ENCODE peak calls at places on chromosomes 13 and 19, in six cellular contexts. E, A, Q, Z, F and R are unnamed samples.

GRCh38 chr13:49731766-49732165 is 40.5 kb upstream of the EBPL start:
- DNase-seq in Q (peak; percentile 38), A (no peak), F (peak; percentile 66), E (peak; percentile 85), Z (peak; percentile 68), R (no peak)

GRCh38 chr19:38989066-38989605 is 13.6 kb upstream of the FBXO17 start:
- DNase-seq in Z (no peak), Q (no peak), F (no peak), E (peak; percentile 21), A (no peak), R (no peak)

GRCh38 chr13:100728201-100728600 is 53.6 kb upstream of the TMTC4 start:
- DNase-seq in F (no peak), Q (no peak), Z (no peak), A (no peak), E (no peak), R (no peak)

GRCh38 chr13:94542917-94543316 is 53.0 kb downstream of the TGDS start:
- DNase-seq in Q (no peak), F (no peak), Z (no peak), A (no peak), E (no peak), R (no peak)

GRCh38 chr13:25267715-25268114 is 19.6 kb downstream of the MTMR6 start:
- DNase-seq in Z (no peak), Q (no peak), A (no peak), F (peak; percentile 50), E (peak; percentile 62), R (no peak)

GRCh38 chr19:41859618-41860418 is at the start of gene RPS19:
- DNase-seq in F (peak; percentile 99), E (peak; percentile 99), A (peak; percentile 98), Q (peak; percentile 96), Z (peak; percentile 95), R (peak; percentile 86)

GRCh38 chr19:2478756-2479555 is 3.0 kb downstream of the GADD45B start:
- DNase-seq in Q (no peak), Z (peak; percentile 62), F (peak; percentile 82), E (peak; percentile 86), A (peak; percentile 53), R (no peak)

GRCh38 chr19:58154287-58154678 is 3.7 kb upstream of the ZNF329 start:
- DNase-seq in A (no peak), Z (peak; percentile 16), F (peak; percentile 57), E (peak; percentile 64), Q (no peak), R (no peak)

GRCh38 chr19:42596391-42597071 is 1.8 kb upstream of the CEACAM8 start:
- DNase-seq in E (peak; percentile 22), Q (no peak), Z (no peak), F (peak; percentile 20), A (no peak), R (no peak)

GRCh38 chr13:79775830-79776229 is 294.9 kb downstream of the NDFIP2 start:
- DNase-seq in Z (peak; percentile 77), Q (peak; percentile 47), F (peak; percentile 90), A (no peak), E (peak; percentile 90), R (no peak)

GRCh38 chr19:35253316-35254286 is 4.8 kb downstream of the LSR start:
- DNase-seq in Z (no peak), A (no peak), F (no peak), Q (no peak), E (no peak), R (no peak)

GRCh38 chr13:107367258-107367657 is 799.3 kb upstream of the ARGLU1 start:
- DNase-seq in F (peak; percentile 30), Z (no peak), Q (no peak), E (no peak), A (no peak), R (peak; percentile 41)

GRCh38 chr19:57688011-57688763 is 6.4 kb downstream of the ZNF551 start:
- DNase-seq in A (no peak), Z (no peak), E (no peak), Q (no peak), F (no peak), R (no peak)

GRCh38 chr19:10010247-10010691 is at the start of gene COL5A3:
- DNase-seq in E (peak; percentile 18), F (peak; percentile 60), Z (no peak), A (peak; percentile 43), Q (no peak), R (no peak)

GRCh38 chr13:98252931-98253470 is 75.9 kb upstream of the RNF113B start:
- DNase-seq in A (no peak), E (peak; percentile 78), Q (no peak), Z (peak; percentile 91), F (peak; percentile 59), R (no peak)

GRCh38 chr19:35155981-35156672 is 1.6 kb downstream of the FXYD5 start:
- DNase-seq in A (no peak), F (no peak), Z (no peak), E (no peak), Q (no peak), R (no peak)

GRCh38 chr19:36113425-36113824 is 1.2 kb downstream of the POLR2I start:
- DNase-seq in F (no peak), E (no peak), A (no peak), Z (no peak), Q (no peak), R (no peak)

GRCh38 chr19:7122701-7123100 is 53.2 kb downstream of the ZNF557 start:
- DNase-seq in F (no peak), Z (no peak), Q (no peak), A (no peak), E (no peak), R (no peak)

GRCh38 chr19:54517483-54517882 is 14.9 kb downstream of the LAIR2 start:
- DNase-seq in Z (peak; percentile 33), E (peak; percentile 37), A (no peak), Q (no peak), F (peak; percentile 40), R (no peak)

GRCh38 chr13:105278797-105279425 is 1256.6 kb downstream of the EFNB2 start:
- DNase-seq in Z (no peak), E (peak; percentile 5), A (no peak), F (no peak), Q (no peak), R (no peak)

GRCh38 chr13:39688278-39688677 is 32.8 kb downstream of the COG6 start:
- DNase-seq in E (no peak), Z (no peak), A (no peak), Q (no peak), F (no peak), R (no peak)

GRCh38 chr13:46983881-46984280 is 87.0 kb upstream of the HTR2A start:
- DNase-seq in Q (peak; percentile 8), A (no peak), F (peak; percentile 28), E (peak; percentile 64), Z (peak; percentile 9), R (no peak)

GRCh38 chr19:42284641-42285341 is 15.7 kb downstream of the CIC start:
- DNase-seq in E (no peak), Z (no peak), A (no peak), Q (no peak), F (no peak), R (no peak)

GRCh38 chr13:99218969-99219368 is 18.3 kb downstream of the UBAC2 start:
- DNase-seq in F (no peak), Z (no peak), E (no peak), A (no peak), Q (no peak), R (no peak)

GRCh38 chr19:16355293-16356043 is 30.8 kb downstream of the KLF2 start:
- DNase-seq in Q (no peak), F (peak; percentile 62), Z (peak; percentile 57), A (no peak), E (peak; percentile 33), R (no peak)

GRCh38 chr13:110330491-110331001 is 23.5 kb downstream of the COL4A2 start:
- DNase-seq in Q (no peak), Z (peak; percentile 66), E (peak; percentile 69), F (no peak), A (no peak), R (no peak)

GRCh38 chr13:94415484-94415883 is 64.0 kb downstream of the DCT start:
- DNase-seq in Z (no peak), Q (no peak), E (no peak), F (no peak), A (no peak), R (no peak)

GRCh38 chr13:42228527-42228926 is 43.4 kb upstream of the AKAP11 start:
- DNase-seq in Q (no peak), F (no peak), Z (no peak), A (no peak), E (no peak), R (no peak)
- TF ChIP-seq CTCF in Q (no peak), F (no peak), Z (no peak), A (no peak), E (no peak), R (no peak)

GRCh38 chr19:4977299-4978174 is 8.6 kb downstream of the KDM4B start:
- DNase-seq in F (peak; percentile 92), A (no peak), E (peak; percentile 94), Z (peak; percentile 88), Q (peak; percentile 88), R (no peak)

GRCh38 chr19:4979211-4979807 is 10.4 kb downstream of the KDM4B start:
- DNase-seq in Q (no peak), A (no peak), Z (no peak), E (no peak), F (no peak), R (no peak)

GRCh38 chr19:4980087-4980486 is 11.2 kb downstream of the KDM4B start:
- DNase-seq in Q (no peak), A (no peak), F (no peak), E (no peak), Z (no peak), R (no peak)

GRCh38 chr19:4974855-4975469 is 6.0 kb downstream of the KDM4B start:
- DNase-seq in A (no peak), Z (no peak), Q (no peak), E (no peak), F (no peak), R (no peak)

GRCh38 chr19:4976412-4977298 is 7.7 kb downstream of the KDM4B start:
- DNase-seq in Q (peak; percentile 91), F (peak; percentile 99), Z (no peak), A (peak; percentile 74), E (peak; percentile 98), R (peak; percentile 87)
- H3K4me3 ChIP-seq in Q (peak overlapping the region; percentile 39), F (peak overlapping the region; percentile 1), Z (no peak overlapping the region), A (no peak overlapping the region), E (no peak overlapping the region), R (peak overlapping the region; percentile 16)

GRCh38 chr19:17390665-17391370 is 3.2 kb downstream of the CCDC194 start:
- DNase-seq in F (peak; percentile 92), A (peak; percentile 78), Z (peak; percentile 88), Q (peak; percentile 72), E (peak; percentile 91), R (no peak)

GRCh38 chr19:17393914-17394313 is at the start of gene CCDC194:
- DNase-seq in F (no peak), A (no peak), Q (no peak), E (no peak), Z (no peak), R (no peak)

GRCh38 chr19:17391371-17392151 is 2.4 kb downstream of the CCDC194 start:
- DNase-seq in Z (no peak), Q (no peak), A (no peak), F (no peak), E (no peak), R (no peak)

GRCh38 chr19:17389288-17389687 is 4.7 kb downstream of the CCDC194 start:
- DNase-seq in F (no peak), E (no peak), Z (no peak), Q (no peak), A (no peak), R (no peak)

GRCh38 chr19:17389957-17390664 is 3.9 kb downstream of the CCDC194 start:
- DNase-seq in A (no peak), Z (no peak), Q (no peak), E (no peak), F (no peak), R (no peak)
- TF ChIP-seq CTCF in A (no peak), Z (no peak), Q (no peak), E (no peak), F (no peak), R (no peak)

GRCh38 chr13:31261241-31261640 is 61.5 kb downstream of the B3GLCT start:
- DNase-seq in Z (no peak), A (no peak), F (no peak), Q (no peak), E (no peak), R (peak; percentile 33)
- H3K4me3 ChIP-seq in Z (no peak overlapping the region), A (no peak overlapping the region), F (no peak overlapping the region), Q (no peak overlapping the region), E (no peak overlapping the region), R (no peak overlapping the region)